ENCODE peak calls at places on chromosomes 5 and 9, in four cellular contexts. Q is foreskin fibroblast, O is cardiac muscle cell, B is A549. P is an unnamed sample.

GRCh38 chr9:131228096-131228495 is 48.2 kb downstream of the FAM78A start:
- DNase-seq in Q (no peak), O (no peak), B (no peak), P (no peak)

GRCh38 chr9:3980771-3981170 is 319.1 kb downstream of the GLIS3 start:
- DNase-seq in Q (peak), O (peak), B (no peak), P (peak)

GRCh38 chr9:113454914-113455761 is 8.4 kb upstream of the RGS3 start:
- DNase-seq in Q (peak), O (peak), B (peak), P (peak)

GRCh38 chr5:29079771-29080170 is 2041.4 kb upstream of the CDH9 start:
- DNase-seq in Q (no peak), O (no peak), B (peak), P (no peak)

GRCh38 chr5:133240425-133241091 is 188.7 kb downstream of the HSPA4 start:
- DNase-seq in Q (peak), O (peak), B (peak), P (peak)

GRCh38 chr9:16825364-16825763 is 45.1 kb downstream of the BNC2 start:
- DNase-seq in Q (peak), O (peak), B (no peak), P (peak)

GRCh38 chr9:90641868-90642558 is 611 bp downstream of the DIRAS2 start:
- DNase-seq in Q (no peak), O (no peak), B (no peak), P (no peak)

GRCh38 chr5:126348855-126349635 is 74.2 kb upstream of the GRAMD2B start:
- DNase-seq in Q (no peak), O (peak), B (no peak), P (no peak)

GRCh38 chr5:17713301-17713700 is 79.0 kb downstream of the TAF11L14 start:
- DNase-seq in Q (no peak), O (no peak), B (peak), P (no peak)

GRCh38 chr9:89922099-89922498 is 317.3 kb downstream of the GADD45G start:
- DNase-seq in Q (no peak), O (no peak), B (no peak), P (no peak)

GRCh38 chr9:136050266-136050705 is 44.8 kb downstream of the NACC2 start:
- DNase-seq in Q (no peak), O (no peak), B (no peak), P (no peak)

GRCh38 chr5:55572600-55572999 is 37.8 kb upstream of the PLPP1 start:
- DNase-seq in Q (no peak), O (no peak), B (no peak), P (no peak)

GRCh38 chr5:108720416-108720815 is 27.3 kb upstream of the FER start:
- DNase-seq in Q (no peak), O (peak), B (no peak), P (peak)

GRCh38 chr9:87290241-87290700 is 207.4 kb upstream of the DAPK1 start:
- DNase-seq in Q (no peak), O (peak), B (no peak), P (no peak)

GRCh38 chr9:78213696-78214095 is 22.2 kb upstream of the CEP78 start:
- DNase-seq in Q (no peak), O (peak), B (peak), P (peak)

GRCh38 chr5:95951916-95952315 is 9.7 kb downstream of the ELL2 start:
- DNase-seq in Q (no peak), O (no peak), B (no peak), P (no peak)

GRCh38 chr5:173507171-173507570 is 109.3 kb downstream of the BOD1 start:
- DNase-seq in Q (no peak), O (no peak), B (no peak), P (no peak)

GRCh38 chr9:114006931-114007691 is 71.0 kb downstream of the AMBP start:
- DNase-seq in Q (no peak), O (no peak), B (no peak), P (no peak)

GRCh38 chr5:43152946-43153345 is 32.2 kb downstream of the ZNF131 start:
- DNase-seq in Q (peak), O (no peak), B (no peak), P (peak)

GRCh38 chr5:164600166-164600715 is 1094.8 kb downstream of the MAT2B start:
- DNase-seq in Q (no peak), O (peak), B (no peak), P (peak)

GRCh38 chr5:168685566-168685965 is 106.4 kb upstream of the PANK3 start:
- DNase-seq in Q (no peak), O (no peak), B (no peak), P (no peak)

GRCh38 chr5:168683927-168684295 is 104.7 kb upstream of the PANK3 start:
- DNase-seq in Q (no peak), O (no peak), B (no peak), P (no peak)

GRCh38 chr5:168680395-168680794 is 101.2 kb upstream of the PANK3 start:
- DNase-seq in Q (no peak), O (no peak), B (no peak), P (no peak)

GRCh38 chr5:168681556-168682183 is 102.5 kb upstream of the PANK3 start:
- DNase-seq in Q (peak), O (peak), B (no peak), P (peak)

GRCh38 chr5:168683247-168683926 is 104.2 kb upstream of the PANK3 start:
- DNase-seq in Q (no peak), O (no peak), B (no peak), P (no peak)
- H3K4me3 ChIP-seq in Q (no peak), O (no peak), B (no peak), P (no peak)

GRCh38 chr9:76531231-76531775 is 72.3 kb downstream of the GCNT1 start:
- DNase-seq in Q (no peak), O (no peak), B (no peak), P (no peak)

GRCh38 chr9:76528056-76528455 is 69.1 kb downstream of the GCNT1 start:
- DNase-seq in Q (peak), O (no peak), B (no peak), P (peak)

GRCh38 chr9:76529667-76530066 is 70.7 kb downstream of the GCNT1 start:
- DNase-seq in Q (no peak), O (no peak), B (no peak), P (no peak)

GRCh38 chr9:76528642-76529190 is 69.7 kb downstream of the GCNT1 start:
- DNase-seq in Q (no peak), O (no peak), B (no peak), P (no peak)

DNA sequence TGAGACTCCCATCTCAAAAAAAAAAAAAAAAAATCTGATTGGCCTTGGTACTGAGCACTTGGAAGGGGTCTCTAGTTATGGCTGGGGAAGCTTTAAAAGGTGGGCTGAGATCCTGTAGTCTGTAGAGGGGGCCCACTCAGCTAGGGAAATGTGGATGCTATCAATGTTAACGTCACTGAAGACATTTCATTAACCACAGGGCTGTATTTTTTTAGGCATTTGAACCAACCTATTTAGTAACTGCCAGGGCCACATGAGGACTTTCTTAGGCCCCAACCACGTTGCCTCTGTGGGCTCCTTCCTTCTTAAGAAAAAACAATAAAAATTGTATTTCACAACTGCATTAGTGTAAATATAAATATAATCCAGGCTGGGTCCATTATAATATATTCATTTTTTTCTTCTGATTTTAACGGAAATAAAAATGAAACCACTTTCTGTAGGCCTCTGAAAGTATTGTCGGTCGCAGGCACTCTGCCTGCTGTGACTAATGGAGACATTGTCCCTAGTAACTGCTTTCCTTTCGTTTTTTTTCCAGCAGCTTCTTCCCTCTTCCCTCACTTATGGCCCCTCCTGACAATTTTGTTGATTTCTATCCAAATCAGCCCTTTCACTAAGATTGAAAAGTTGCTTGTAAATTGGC is 71.6 kb downstream of the GCNT1 start:
- DNase-seq in Q (peak), O (peak), B (no peak), P (peak)
- H3K4me3 ChIP-seq in Q (no peak), O (no peak), B (no peak), P (no peak)

GRCh38 chr9:127898433-127899199 is 787 bp downstream of the ST6GALNAC6 start:
- DNase-seq in Q (peak), O (peak), B (no peak), P (peak)

GRCh38 chr9:127897194-127897692 is 2.2 kb downstream of the ST6GALNAC6 start:
- DNase-seq in Q (peak), O (peak), B (peak), P (peak)

GRCh38 chr9:127895811-127896210 is 3.6 kb downstream of the ST6GALNAC6 start:
- DNase-seq in Q (no peak), O (no peak), B (no peak), P (no peak)

GRCh38 chr9:127899200-127899943 is at the start of gene ST6GALNAC6:
- DNase-seq in Q (peak), O (peak), B (peak), P (peak)

GRCh38 chr9:127896395-127897193 is 2.8 kb downstream of the ST6GALNAC6 start:
- DNase-seq in Q (no peak), O (no peak), B (no peak), P (no peak)
- H3K4me3 ChIP-seq in Q (no peak), O (peak), B (no peak), P (peak)

GRCh38 chr9:14317667-14318255 is 3.8 kb upstream of the NFIB start:
- DNase-seq in Q (no peak), O (no peak), B (no peak), P (no peak)
- H3K4me3 ChIP-seq in Q (no peak), O (no peak), B (peak), P (no peak)

GRCh38 chr5:141359790-141360426 is at the start of gene PCDHGB2:
- DNase-seq in Q (peak), O (peak), B (no peak), P (peak)
- H3K4me3 ChIP-seq in Q (peak), O (no peak), B (no peak), P (peak)

P was measured in fibroblast of lung.